ENCODE peak calls at places on chromosomes 12 and 14, in eight cellular contexts. H is H7, C is fibroblast of mammary gland, E is iPS DF 6.9, U is left ventricle myocardium inferior, R is GM12865, L is Panc1, Z is A549. M is an unnamed sample.

GRCh38 chr12:25811656-25812126 is 146.8 kb upstream of the RASSF8 start:
- DNase-seq in H (no peak), C (peak; percentile 72), E (no peak), U (no peak), R (peak; percentile 66), L (peak; percentile 27), Z (peak; percentile 45), M (peak; percentile 39)

GRCh38 chr12:105451211-105451610 is 120.7 kb downstream of the C12orf75 start:
- DNase-seq in H (no peak), C (peak; percentile 62), E (no peak), U (no peak), R (no peak), L (no peak), Z (no peak), M (peak; percentile 16)

GRCh38 chr12:101698782-101699347 is 1.4 kb downstream of the CHPT1 start:
- DNase-seq in H (peak; percentile 38), C (peak; percentile 27), E (no peak), U (no peak), R (no peak), L (no peak), Z (no peak), M (peak; percentile 13)

GRCh38 chr14:73455294-73455693 is 3.1 kb downstream of the NUMB start:
- DNase-seq in H (no peak), C (no peak), E (no peak), U (no peak), R (no peak), L (no peak), Z (no peak), M (no peak)

GRCh38 chr12:26179829-26180228 is 15.5 kb upstream of the SSPN start:
- DNase-seq in H (no peak), C (no peak), E (no peak), U (no peak), R (no peak), L (no peak), Z (no peak), M (no peak)

GRCh38 chr14:64556526-64556925 is 6.8 kb downstream of the PPP1R36 start:
- DNase-seq in H (no peak), C (peak; percentile 92), E (no peak), U (no peak), R (no peak), L (no peak), Z (peak; percentile 44), M (peak; percentile 77)

GRCh38 chr12:95701722-95702418 is 88.7 kb downstream of the NTN4 start:
- DNase-seq in H (no peak), C (no peak), E (no peak), U (no peak), R (no peak), L (no peak), Z (no peak), M (no peak)

GRCh38 chr12:1919284-1919683 is 832 bp upstream of the CACNA2D4 start:
- DNase-seq in H (peak; percentile 22), C (peak; percentile 14), E (no peak), U (no peak), R (no peak), L (no peak), Z (no peak), M (no peak)

GRCh38 chr12:71014180-71014785 is 93.7 kb upstream of the PTPRR start:
- DNase-seq in H (no peak), C (peak; percentile 82), E (no peak), U (no peak), R (no peak), L (no peak), Z (peak; percentile 46), M (peak; percentile 77)

GRCh38 chr14:105913221-105913620 is 386.8 kb downstream of the TMEM121 start:
- DNase-seq in H (no peak), C (no peak), E (no peak), U (no peak), R (no peak), L (no peak), Z (no peak), M (no peak)

GRCh38 chr14:105913861-105914260 is 387.5 kb downstream of the TMEM121 start:
- DNase-seq in H (no peak), C (no peak), E (no peak), U (peak; percentile 7), R (no peak), L (no peak), Z (no peak), M (no peak)

GRCh38 chr14:105912641-105913180 is 386.3 kb downstream of the TMEM121 start:
- DNase-seq in H (no peak), C (no peak), E (no peak), U (peak; percentile 4), R (no peak), L (no peak), Z (no peak), M (no peak)

GRCh38 chr14:105917933-105918436 is 391.6 kb downstream of the TMEM121 start:
- DNase-seq in H (no peak), C (no peak), E (no peak), U (peak; percentile 6), R (peak; percentile 59), L (no peak), Z (no peak), M (no peak)

GRCh38 chr14:105914738-105915385 is 388.5 kb downstream of the TMEM121 start:
- DNase-seq in H (no peak), C (no peak), E (no peak), U (peak; percentile 2), R (no peak), L (no peak), Z (no peak), M (no peak)
- H3K4me3 ChIP-seq in H (no peak overlapping the region), C (no peak overlapping the region), E (no peak overlapping the region), U (no peak overlapping the region), R (no peak overlapping the region), L (no peak overlapping the region), Z (no peak overlapping the region), M (no peak overlapping the region)

GRCh38 chr12:127271776-127272175 is 995.2 kb upstream of the TMEM132C start:
- DNase-seq in H (no peak), C (no peak), E (no peak), U (no peak), R (no peak), L (no peak), Z (no peak), M (no peak)

GRCh38 chr12:127277882-127278281 is 989.1 kb upstream of the TMEM132C start:
- DNase-seq in H (no peak), C (no peak), E (no peak), U (no peak), R (peak; percentile 58), L (no peak), Z (no peak), M (no peak)

GRCh38 chr12:127270193-127270592 is 996.8 kb upstream of the TMEM132C start:
- DNase-seq in H (no peak), C (peak; percentile 98), E (no peak), U (no peak), R (no peak), L (no peak), Z (peak; percentile 16), M (peak; percentile 92)

GRCh38 chr12:127272864-127273263 is 994.1 kb upstream of the TMEM132C start:
- DNase-seq in H (no peak), C (peak; percentile 98), E (no peak), U (no peak), R (no peak), L (no peak), Z (no peak), M (peak; percentile 99)

GRCh38 chr12:127273621-127274020 is 993.3 kb upstream of the TMEM132C start:
- DNase-seq in H (no peak), C (peak; percentile 53), E (no peak), U (no peak), R (no peak), L (no peak), Z (no peak), M (peak; percentile 83)
- H3K4me3 ChIP-seq in H (no peak overlapping the region), C (no peak overlapping the region), E (no peak overlapping the region), U (no peak overlapping the region), R (no peak overlapping the region), L (no peak overlapping the region), Z (no peak overlapping the region), M (no peak overlapping the region)

GRCh38 chr12:68613209-68613904 is 2.7 kb downstream of the RAP1B start:
- DNase-seq in H (no peak), C (no peak), E (no peak), U (no peak), R (peak; percentile 35), L (no peak), Z (no peak), M (no peak)

GRCh38 chr12:68612245-68612644 is 1.5 kb downstream of the RAP1B start:
- DNase-seq in H (no peak), C (peak; percentile 52), E (no peak), U (no peak), R (peak; percentile 30), L (no peak), Z (no peak), M (no peak)

GRCh38 chr12:68612675-68613074 is 2.0 kb downstream of the RAP1B start:
- DNase-seq in H (no peak), C (no peak), E (no peak), U (no peak), R (peak; percentile 36), L (no peak), Z (no peak), M (no peak)

GRCh38 chr12:68614105-68614679 is 3.5 kb downstream of the RAP1B start:
- DNase-seq in H (no peak), C (no peak), E (no peak), U (no peak), R (no peak), L (no peak), Z (no peak), M (no peak)

DNA sequence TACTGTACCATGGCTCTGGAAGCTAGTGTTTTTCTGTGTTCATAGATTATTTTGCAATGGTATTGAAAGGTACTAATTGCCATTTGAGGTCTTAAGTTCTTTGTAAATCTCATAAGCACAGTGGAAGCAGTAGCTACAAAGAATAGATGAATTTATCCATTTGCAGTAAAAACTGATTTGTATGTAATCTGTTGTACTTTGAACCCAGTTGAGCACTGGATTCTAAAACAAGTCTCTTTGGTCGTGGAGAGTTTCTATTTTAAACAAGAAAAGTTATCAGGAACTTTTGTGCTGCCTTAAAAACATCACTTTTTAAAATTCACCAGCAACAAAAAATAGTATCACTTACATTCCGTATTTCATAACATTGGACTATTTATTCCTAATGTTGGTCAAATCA is 4.1 kb downstream of the RAP1B start:
- DNase-seq in H (no peak), C (no peak), E (no peak), U (no peak), R (no peak), L (no peak), Z (no peak), M (no peak)
- H3K4me3 ChIP-seq in H (no peak overlapping the region), C (no peak overlapping the region), E (no peak overlapping the region), U (no peak overlapping the region), R (peak overlapping the region; percentile 79), L (peak overlapping the region; percentile 97), Z (no peak overlapping the region), M (peak overlapping the region; percentile 19)

DNA sequence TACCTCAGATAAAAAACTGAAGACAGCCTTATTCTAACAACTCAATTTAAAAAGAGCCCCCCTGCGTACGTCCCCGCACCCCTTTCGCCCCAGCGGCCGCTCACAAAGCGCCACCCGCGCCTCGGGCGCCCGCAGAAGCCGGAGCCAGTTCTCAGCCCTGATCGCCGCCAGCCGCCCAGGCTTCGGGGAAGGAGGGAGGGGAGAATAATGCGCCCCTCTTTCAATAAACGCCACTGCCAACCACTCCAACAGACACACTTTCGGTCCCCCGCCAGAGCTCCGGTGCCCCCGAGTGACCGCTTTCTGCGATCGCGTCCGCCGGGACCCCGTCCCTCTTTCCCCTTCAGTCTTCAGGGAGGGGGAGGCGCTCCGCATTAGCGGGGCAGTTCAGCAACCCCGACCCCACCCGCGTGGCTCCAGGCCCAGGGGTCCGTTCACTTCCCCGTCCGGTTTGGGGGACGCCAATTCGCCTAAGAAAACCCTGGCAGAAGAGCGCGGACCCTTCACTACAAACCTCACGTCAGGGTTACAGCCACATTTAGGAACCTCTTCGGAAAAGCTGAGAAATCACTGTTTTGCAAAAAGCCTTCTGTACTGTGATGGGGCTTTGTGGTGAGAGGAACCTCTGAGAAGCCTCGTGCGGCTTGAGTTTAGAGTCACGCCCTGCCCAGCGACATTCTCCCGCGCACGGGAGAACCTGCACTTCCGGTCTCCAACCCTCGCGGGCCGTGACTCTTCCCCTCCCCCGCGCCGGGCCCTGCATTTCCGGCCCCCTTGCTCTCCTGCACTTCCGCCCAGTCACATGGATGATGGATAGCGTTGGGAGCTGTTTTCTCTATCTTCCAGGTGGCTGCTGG is 18.7 kb downstream of the FOXG1 start:
- DNase-seq in H (peak; percentile 71), C (no peak), E (no peak), U (no peak), R (no peak), L (no peak), Z (no peak), M (no peak)
- H3K4me3 ChIP-seq in H (peak overlapping the region; percentile 43), C (peak overlapping the region; percentile 21), E (peak overlapping the region; percentile 59), U (peak overlapping the region; percentile 51), R (peak overlapping the region; percentile 26), L (no peak overlapping the region), Z (no peak overlapping the region), M (peak overlapping the region; percentile 38)

M was measured in foreskin fibroblast.